ENCODE peak calls at places on chromosomes 11 and 22, in five cellular contexts. D is T-helper 9 cell, A is heart right ventricle, K is LoVo, E is B cell. I is an unnamed sample.
A peak's percentile ranks its signal among the peaks of the same experiment; 100 is the strongest.

GRCh38 chr11:90434858-90435257 is 212.0 kb upstream of the CHORDC1 start:
- DNase-seq in D (no peak), K (no peak), E (no peak), A (no peak), I (peak; percentile 11)

GRCh38 chr11:106507645-106508306 is 430.3 kb downstream of the AASDHPPT start:
- DNase-seq in E (no peak), K (no peak), A (no peak), D (no peak), I (no peak)

GRCh38 chr11:11344045-11344444 is 9.0 kb downstream of the CSNK2A3 start:
- DNase-seq in D (no peak), E (no peak), K (no peak), A (no peak), I (no peak)

GRCh38 chr22:49954991-49955580 is 5.5 kb upstream of the PIM3 start:
- DNase-seq in A (peak; percentile 30), K (no peak), E (no peak), D (no peak), I (no peak)

GRCh38 chr11:100098560-100098959 is 588.5 kb upstream of the ARHGAP42 start:
- DNase-seq in A (no peak), D (no peak), K (no peak), E (no peak), I (no peak)

GRCh38 chr11:132523929-132524328 is 1008.4 kb downstream of the OPCML start:
- DNase-seq in A (no peak), D (no peak), K (no peak), E (no peak), I (no peak)

GRCh38 chr11:71333473-71333872 is 81.1 kb upstream of the SHANK2 start:
- DNase-seq in A (no peak), K (no peak), E (no peak), D (no peak), I (no peak)

GRCh38 chr11:65204143-65204542 is 22.4 kb downstream of the CAPN1 start:
- DNase-seq in A (no peak), D (no peak), K (no peak), E (no peak), I (no peak)

GRCh38 chr22:40478456-40479125 is 108.2 kb downstream of the SGSM3 start:
- DNase-seq in D (no peak), K (no peak), A (no peak), E (no peak), I (no peak)

GRCh38 chr22:50317178-50317577 is 9.6 kb downstream of the DENND6B start:
- DNase-seq in A (no peak), D (no peak), K (no peak), E (no peak), I (no peak)

GRCh38 chr11:117618956-117619355 is 178.1 kb downstream of the DSCAML1 start:
- DNase-seq in A (no peak), D (no peak), K (no peak), E (no peak), I (peak; percentile 22)

GRCh38 chr11:30143098-30143705 is 87.6 kb upstream of the FSHB start:
- DNase-seq in A (no peak), E (peak; percentile 8), K (peak; percentile 30), D (no peak), I (peak; percentile 44)

GRCh38 chr11:2464451-2465165 is 19.8 kb downstream of the KCNQ1 start:
- DNase-seq in K (no peak), D (no peak), E (no peak), A (no peak), I (no peak)